ENCODE peak calls at places on chromosome 12, in seven cellular contexts. O is brain microvascular endothelial cell, D is RWPE1, P is WERI-Rb-1, L is IMR-90, Q is ovary, Z is fibroblast of lung. I is an unnamed sample.

GRCh38 chr12:58981961-58982360 is 61.7 kb upstream of the LRIG3 start:
- DNase-seq in D (no peak), Q (no peak), O (no peak), Z (no peak), P (no peak), L (no peak), I (no peak)

GRCh38 chr12:72273499-72273837 is 1.3 kb downstream of the TRHDE start:
- DNase-seq in Z (no peak), L (no peak), D (no peak), P (no peak), Q (peak), O (no peak), I (peak)

GRCh38 chr12:124422570-124423523 is 128.0 kb downstream of the RFLNA start:
- DNase-seq in O (peak), Z (peak), P (peak), D (peak), L (peak), Q (peak), I (peak)

GRCh38 chr12:92107621-92108131 is 38.0 kb downstream of the BTG1 start:
- DNase-seq in Q (no peak), Z (no peak), O (no peak), D (no peak), L (no peak), P (peak), I (no peak)

GRCh38 chr12:28905220-28905940 is 243.7 kb upstream of the FAR2 start:
- DNase-seq in P (no peak), L (no peak), Q (no peak), Z (no peak), D (no peak), O (no peak), I (no peak)

GRCh38 chr12:71755146-71755892 is 656 bp downstream of the RAB21 start:
- DNase-seq in D (peak), Z (peak), O (peak), Q (peak), P (peak), L (peak), I (peak)

GRCh38 chr12:46024099-46024498 is 33.7 kb upstream of the SCAF11 start:
- DNase-seq in L (no peak), D (no peak), O (no peak), Q (no peak), P (no peak), Z (no peak), I (no peak)

GRCh38 chr12:71046215-71046614 is 111.6 kb downstream of the TSPAN8 start:
- DNase-seq in D (peak), Z (peak), O (peak), Q (no peak), L (peak), P (no peak), I (no peak)

GRCh38 chr12:34394211-34395055 is 372.1 kb downstream of the ALG10 start:
- DNase-seq in Z (no peak), D (no peak), Q (peak), P (peak), O (no peak), L (no peak), I (peak)

GRCh38 chr12:19846561-19846960 is 407.3 kb downstream of the AEBP2 start:
- DNase-seq in Z (peak), L (peak), O (peak), Q (no peak), P (no peak), D (peak), I (no peak)

GRCh38 chr12:40444174-40444573 is 219.4 kb downstream of the LRRK2 start:
- DNase-seq in Q (no peak), O (no peak), L (no peak), Z (no peak), P (no peak), D (no peak), I (no peak)

GRCh38 chr12:13956060-13956590 is 25.3 kb downstream of the GRIN2B start:
- DNase-seq in O (no peak), Z (no peak), D (no peak), P (no peak), Q (no peak), L (no peak), I (no peak)

GRCh38 chr12:93377252-93377542 is 528 bp upstream of the NUDT4 start:
- DNase-seq in Q (no peak), Z (no peak), P (no peak), L (no peak), D (no peak), O (no peak), I (no peak)

GRCh38 chr12:93379432-93380308 is 1.9 kb downstream of the NUDT4 start:
- DNase-seq in O (no peak), Z (peak), L (peak), P (no peak), Q (no peak), D (no peak), I (no peak)

GRCh38 chr12:93381183-93381975 is 3.7 kb downstream of the NUDT4 start:
- DNase-seq in O (no peak), D (no peak), L (no peak), Q (no peak), Z (peak), P (no peak), I (no peak)

GRCh38 chr12:93378373-93379310 is 917 bp downstream of the NUDT4 start:
- DNase-seq in L (peak), Q (peak), P (peak), D (peak), Z (peak), O (peak), I (no peak)

GRCh38 chr12:93380480-93381121 is 2.9 kb downstream of the NUDT4 start:
- DNase-seq in L (peak), Q (no peak), O (no peak), P (no peak), D (peak), Z (peak), I (no peak)
- TF ChIP-seq CTCF in L (peak), Q (peak), O (peak), P (no peak), D (peak), Z (no peak), I (no peak)

GRCh38 chr12:122085571-122085970 is 7.0 kb downstream of the MLXIP start:
- DNase-seq in D (no peak), Q (no peak), P (peak), L (no peak), O (no peak), Z (no peak), I (no peak)

GRCh38 chr12:122082621-122083356 is 4.2 kb downstream of the MLXIP start:
- DNase-seq in D (no peak), Z (no peak), P (no peak), L (no peak), O (no peak), Q (no peak), I (no peak)

GRCh38 chr12:122086641-122087285 is 8.2 kb downstream of the MLXIP start:
- DNase-seq in Z (no peak), O (no peak), D (no peak), L (no peak), P (peak), Q (no peak), I (no peak)

GRCh38 chr12:122086088-122086487 is 7.5 kb downstream of the MLXIP start:
- DNase-seq in Z (no peak), Q (no peak), P (no peak), O (no peak), D (no peak), L (no peak), I (no peak)

DNA sequence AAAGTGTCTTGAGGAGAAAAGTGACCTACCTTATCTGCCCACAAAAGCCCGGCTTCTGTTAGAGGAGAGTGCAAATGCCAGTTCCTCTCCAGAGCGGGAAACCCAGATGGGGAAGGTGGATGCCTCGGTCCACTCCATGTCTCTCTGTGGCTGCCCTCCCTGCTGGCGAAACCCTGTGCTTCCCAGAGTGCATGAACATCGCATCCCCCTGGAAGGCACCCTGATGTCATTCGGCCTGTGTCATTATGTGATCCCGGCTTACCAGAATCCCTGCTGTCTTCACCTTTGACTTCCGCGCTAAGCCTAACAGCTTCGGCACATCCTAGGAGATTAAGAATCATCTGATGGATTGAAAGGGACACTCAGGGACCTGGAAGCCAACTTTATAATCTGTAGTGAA is 6.5 kb downstream of the MLXIP start:
- DNase-seq in O (no peak), D (no peak), L (no peak), Z (no peak), Q (no peak), P (peak), I (no peak)
- H3K27ac ChIP-seq in O (no peak), D (peak), L (no peak), Z (no peak), Q (no peak), P (no peak), I (no peak)

GRCh38 chr12:75623631-75624118 is 112.3 kb upstream of the KRR1 start:
- DNase-seq in O (peak), Z (peak), Q (no peak), D (peak), L (peak), P (no peak), I (no peak)
- TF ChIP-seq CTCF in O (peak), Z (no peak), Q (no peak), D (peak), L (peak), P (no peak), I (no peak)

DNA sequence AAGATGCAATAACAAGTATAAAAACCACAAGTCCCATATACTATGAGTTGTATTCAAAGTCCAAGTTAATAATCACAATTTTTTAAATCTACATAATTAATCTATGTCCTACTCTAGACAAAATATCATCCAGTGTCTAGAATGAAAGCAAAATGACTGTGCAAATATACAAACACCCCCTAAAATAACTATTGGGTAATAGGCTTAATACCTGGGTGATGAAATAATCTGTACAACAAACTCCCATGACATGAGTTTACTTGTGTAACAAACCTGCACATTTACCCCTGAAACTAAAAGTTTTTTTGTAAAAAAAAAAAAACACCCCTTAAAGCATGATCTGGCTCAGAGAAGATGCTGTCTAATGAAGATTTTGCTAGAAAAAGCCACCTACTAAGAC is 4.2 kb downstream of the TAS2R42 start:
- DNase-seq in P (no peak), D (no peak), Z (no peak), Q (no peak), O (no peak), L (no peak), I (no peak)
- H3K27ac ChIP-seq in P (no peak), D (no peak), Z (no peak), Q (no peak), O (no peak), L (no peak), I (no peak)

GRCh38 chr12:94140556-94140955 is 7.8 kb upstream of the PLXNC1 start:
- DNase-seq in P (peak), D (no peak), Q (no peak), L (peak), Z (no peak), O (no peak), I (no peak)
- TF ChIP-seq CTCF in P (peak), D (no peak), Q (no peak), L (peak), Z (no peak), O (peak), I (no peak)